ENCODE peak calls at places on chromosomes 12 and 14, in five cellular contexts. Z is cardiac muscle cell, U is mesothelial cell of epicardium, R is MM.1S, N is foreskin keratinocyte. D is an unnamed sample.

GRCh38 chr12:24600559-24600958 is 348.3 kb downstream of the BCAT1 start:
- DNase-seq in Z (no peak), N (no peak), R (no peak), U (no peak), D (no peak)

GRCh38 chr12:106673151-106673550 is 90.3 kb downstream of the RFX4 start:
- DNase-seq in R (no peak), Z (peak), N (no peak), U (no peak), D (no peak)

GRCh38 chr12:50059440-50060119 is 2.2 kb downstream of the ASIC1 start:
- DNase-seq in Z (no peak), U (no peak), N (no peak), R (no peak), D (peak)

GRCh38 chr14:28774764-28775738 is 8.5 kb downstream of the FOXG1 start:
- DNase-seq in U (no peak), Z (no peak), N (no peak), R (no peak), D (no peak)

GRCh38 chr12:6778212-6778570 is 5.9 kb downstream of the LAG3 start:
- DNase-seq in N (no peak), Z (peak), U (no peak), R (no peak), D (no peak)

GRCh38 chr12:125151284-125151683 is 86.0 kb downstream of the AACS start:
- DNase-seq in Z (no peak), N (no peak), U (no peak), R (no peak), D (no peak)

GRCh38 chr14:72275242-72275641 is 343.0 kb downstream of the RGS6 start:
- DNase-seq in U (no peak), R (no peak), Z (no peak), N (no peak), D (no peak)

GRCh38 chr12:2324375-2324774 is 271.6 kb downstream of the CACNA1C start:
- DNase-seq in R (no peak), N (no peak), U (no peak), Z (no peak), D (no peak)

GRCh38 chr12:50085615-50085928 is 430 bp downstream of the SMARCD1 start:
- DNase-seq in R (no peak), U (no peak), N (no peak), Z (no peak), D (no peak)

GRCh38 chr12:120630139-120630895 is 10.1 kb upstream of the CABP1 start:
- DNase-seq in N (no peak), R (no peak), Z (no peak), U (no peak), D (no peak)

GRCh38 chr12:120625557-120626419 is 14.6 kb upstream of the CABP1 start:
- DNase-seq in U (no peak), Z (no peak), R (peak), N (no peak), D (no peak)

GRCh38 chr12:120631097-120631496 is 9.3 kb upstream of the CABP1 start:
- DNase-seq in Z (no peak), N (no peak), U (no peak), R (no peak), D (no peak)

DNA sequence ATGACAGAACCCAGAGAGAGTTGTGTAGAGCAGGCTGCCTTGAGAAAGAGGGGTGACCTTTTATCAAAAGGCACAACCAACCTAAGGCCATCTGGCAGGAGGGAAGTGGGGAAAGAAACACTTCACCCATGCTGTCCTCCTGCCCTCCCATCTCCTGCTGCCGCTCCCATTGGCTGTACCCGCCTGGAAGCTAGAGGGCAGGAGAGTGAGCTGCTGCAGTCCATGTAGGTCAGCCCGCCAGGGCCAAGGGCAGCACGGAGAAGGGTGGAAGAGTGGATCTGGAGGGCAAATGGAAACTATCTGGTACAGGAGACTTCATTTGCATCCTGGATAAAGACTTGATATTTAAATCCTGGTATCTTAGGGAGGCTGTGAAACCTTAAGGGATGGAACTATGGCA is 11.5 kb upstream of the CABP1 start:
- DNase-seq in N (no peak), Z (no peak), U (no peak), R (no peak), D (no peak)
- TF ChIP-seq CTCF in N (peak), Z (peak), U (no peak), R (no peak), D (no peak)

GRCh38 chr12:19778822-19779221 is 339.5 kb downstream of the AEBP2 start:
- DNase-seq in U (no peak), N (no peak), Z (peak), R (no peak), D (no peak)
- TF ChIP-seq CTCF in U (no peak), N (no peak), Z (no peak), R (no peak), D (no peak)

GRCh38 chr12:4417471-4417870 is 28.1 kb downstream of the FGF6 start:
- DNase-seq in U (no peak), Z (no peak), N (no peak), R (no peak), D (no peak)
- TF ChIP-seq CTCF in U (no peak), Z (no peak), N (no peak), R (no peak), D (no peak)

GRCh38 chr12:15532364-15532977 is 210.2 kb downstream of the PTPRO start:
- DNase-seq in R (peak), N (peak), U (no peak), Z (peak), D (peak)
- TF ChIP-seq CTCF in R (peak), N (peak), U (no peak), Z (peak), D (peak)

GRCh38 chr12:121737421-121737820 is 24.9 kb downstream of the TMEM120B start:
- DNase-seq in R (no peak), N (no peak), U (no peak), Z (no peak), D (no peak)
- TF ChIP-seq CTCF in R (no peak), N (no peak), U (no peak), Z (no peak), D (no peak)

GRCh38 chr14:106286697-106287290 is 760.4 kb downstream of the TMEM121 start:
- DNase-seq in N (no peak), R (no peak), U (no peak), Z (no peak), D (no peak)
- TF ChIP-seq CTCF in N (peak), R (no peak), U (no peak), Z (no peak), D (peak)

GRCh38 chr14:21043387-21044105 is 1.4 kb downstream of the RNASE7 start:
- DNase-seq in N (no peak), R (no peak), Z (no peak), U (no peak), D (no peak)
- TF ChIP-seq CTCF in N (no peak), R (no peak), Z (no peak), U (no peak), D (no peak)

DNA sequence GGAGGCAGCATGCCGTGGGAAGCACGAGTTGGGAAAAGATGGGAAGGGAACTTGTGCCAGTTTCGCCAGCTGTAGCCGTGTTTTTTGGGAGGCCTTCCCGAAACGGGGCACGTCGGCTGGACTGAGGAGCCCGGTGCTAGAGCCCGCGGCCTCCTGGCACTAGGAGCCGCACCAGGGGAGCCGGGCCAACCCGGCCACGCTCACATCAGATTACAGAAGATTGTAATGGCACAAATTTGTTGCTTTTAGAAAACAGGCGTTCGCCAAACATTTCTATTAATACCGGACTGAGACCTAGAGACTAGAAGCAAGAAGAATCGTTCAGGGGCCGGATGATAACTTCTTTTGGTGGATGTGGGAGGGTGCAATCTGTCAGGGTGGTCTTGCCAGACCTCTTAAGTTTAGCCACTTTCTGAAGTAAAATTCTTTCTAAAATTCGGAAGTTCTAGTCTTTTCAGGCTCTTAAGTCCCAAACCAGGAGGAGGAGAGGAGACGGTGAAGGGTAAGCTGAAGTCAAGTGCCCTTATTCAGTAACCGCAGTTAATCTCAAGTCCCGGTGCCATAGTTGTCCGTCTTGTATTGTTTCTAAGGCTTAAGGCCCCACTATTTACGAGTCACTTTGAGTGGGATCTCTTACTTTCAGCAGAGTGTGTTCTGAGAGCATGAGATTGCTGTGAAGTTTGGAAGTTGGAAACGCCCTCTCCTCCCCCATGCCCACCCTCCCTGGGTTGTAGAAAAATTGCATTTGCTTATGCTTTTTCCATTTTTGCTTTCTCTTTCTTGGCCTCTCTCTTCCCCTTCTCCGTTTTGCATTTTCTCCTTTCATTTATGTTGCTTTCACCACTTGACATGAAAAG is 1.4 kb downstream of the RASSF3 start:
- DNase-seq in Z (peak), N (no peak), U (no peak), R (peak), D (no peak)
- TF ChIP-seq CTCF in Z (no peak), N (no peak), U (no peak), R (no peak), D (no peak)

DNA sequence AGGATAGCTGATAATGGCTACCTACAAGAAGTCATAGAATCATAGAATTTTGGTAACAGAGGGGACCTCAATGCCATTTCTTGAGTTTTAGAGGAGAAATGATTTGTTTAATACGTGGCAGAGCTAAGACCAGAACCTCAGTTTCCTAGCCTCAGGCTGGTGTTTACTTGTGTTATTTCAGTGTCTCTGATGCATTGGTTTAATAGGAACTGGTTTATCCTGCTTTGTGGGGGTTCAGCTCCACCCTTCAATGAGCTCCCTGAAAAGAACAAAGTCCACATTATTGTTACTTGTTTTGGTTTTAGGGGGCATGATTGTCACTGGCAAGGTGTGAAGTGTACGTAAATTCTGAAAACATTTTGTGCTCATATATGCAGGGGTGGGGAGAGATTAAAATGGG is 55.4 kb downstream of the AKAP6 start:
- DNase-seq in R (no peak), U (no peak), N (no peak), Z (no peak), D (no peak)
- TF ChIP-seq CTCF in R (no peak), U (no peak), N (no peak), Z (no peak), D (no peak)